ENCODE peak calls at places on chromosomes 3 and 15, in seven cellular contexts. One of them, this sample, is unnamed.

GRCh38 chr15:49036650-49037545 is 9.3 kb downstream of the SECISBP2L start:
- DNase-seq in foreskin keratinocyte: peak
- DNase-seq in Kasumi-1: no peak
- DNase-seq in heart right ventricle: no peak
- DNase-seq in substantia nigra: no peak
- DNase-seq in AG08396: peak
- DNase-seq in activated T-helper 1 cell treated with Interleukin-2 at 50 U/mL for 16 hours: no peak
- DNase-seq in this sample: no peak

GRCh38 chr15:26806161-26806560 is 33.3 kb upstream of the GABRB3 start:
- DNase-seq in foreskin keratinocyte: no peak
- DNase-seq in Kasumi-1: no peak
- DNase-seq in heart right ventricle: peak
- DNase-seq in substantia nigra: no peak
- DNase-seq in AG08396: no peak
- DNase-seq in activated T-helper 1 cell treated with Interleukin-2 at 50 U/mL for 16 hours: no peak
- DNase-seq in this sample: no peak

GRCh38 chr15:33618300-33618699 is 307.5 kb downstream of the RYR3 start:
- DNase-seq in foreskin keratinocyte: no peak
- DNase-seq in Kasumi-1: no peak
- DNase-seq in heart right ventricle: no peak
- DNase-seq in substantia nigra: no peak
- DNase-seq in AG08396: no peak
- DNase-seq in activated T-helper 1 cell treated with Interleukin-2 at 50 U/mL for 16 hours: no peak
- DNase-seq in this sample: no peak

GRCh38 chr3:60585918-60586317 is 665.3 kb downstream of the FHIT start:
- DNase-seq in foreskin keratinocyte: no peak
- DNase-seq in Kasumi-1: no peak
- DNase-seq in heart right ventricle: no peak
- DNase-seq in substantia nigra: no peak
- DNase-seq in AG08396: no peak
- DNase-seq in activated T-helper 1 cell treated with Interleukin-2 at 50 U/mL for 16 hours: no peak
- DNase-seq in this sample: no peak

GRCh38 chr3:39110041-39110639 is 2.7 kb downstream of the TTC21A start:
- DNase-seq in foreskin keratinocyte: no peak
- DNase-seq in Kasumi-1: no peak
- DNase-seq in heart right ventricle: no peak
- DNase-seq in substantia nigra: no peak
- DNase-seq in AG08396: no peak
- DNase-seq in activated T-helper 1 cell treated with Interleukin-2 at 50 U/mL for 16 hours: no peak
- DNase-seq in this sample: no peak

GRCh38 chr3:33645060-33645841 is 72.8 kb downstream of the CLASP2 start:
- DNase-seq in foreskin keratinocyte: peak
- DNase-seq in Kasumi-1: no peak
- DNase-seq in heart right ventricle: no peak
- DNase-seq in substantia nigra: no peak
- DNase-seq in AG08396: no peak
- DNase-seq in activated T-helper 1 cell treated with Interleukin-2 at 50 U/mL for 16 hours: no peak
- DNase-seq in this sample: no peak

GRCh38 chr3:142931222-142931621 is 32.3 kb downstream of the PAQR9 start:
- DNase-seq in foreskin keratinocyte: no peak
- DNase-seq in Kasumi-1: no peak
- DNase-seq in heart right ventricle: no peak
- DNase-seq in substantia nigra: no peak
- DNase-seq in AG08396: no peak
- DNase-seq in activated T-helper 1 cell treated with Interleukin-2 at 50 U/mL for 16 hours: no peak
- DNase-seq in this sample: peak

GRCh38 chr15:86624261-86625036 is 544.8 kb downstream of the AGBL1 start:
- DNase-seq in foreskin keratinocyte: peak
- DNase-seq in Kasumi-1: no peak
- DNase-seq in heart right ventricle: peak
- DNase-seq in substantia nigra: no peak
- DNase-seq in AG08396: peak
- DNase-seq in activated T-helper 1 cell treated with Interleukin-2 at 50 U/mL for 16 hours: peak
- DNase-seq in this sample: peak